ENCODE peak calls at places on chromosomes 4 and X, in nine cellular contexts. S is A549, B is suprapubic skin, Y is sigmoid colon, I is ovary, G is transverse colon, H is tibial nerve, J is stomach, K is H1. L is an unnamed sample.

GRCh38 chr4:25058796-25059195 is 28.1 kb upstream of the LGI2 start:
- DNase-seq in J (no peak), H (no peak), B (no peak), S (no peak), I (no peak), G (no peak), Y (no peak), K (no peak), L (no peak)

GRCh38 chr4:126268106-126268505 is 953.4 kb downstream of the FAT4 start:
- DNase-seq in H (no peak), I (no peak), S (no peak), B (no peak), K (no peak), Y (no peak), G (no peak), J (no peak), L (no peak)

GRCh38 chr4:98851806-98852205 is 77.1 kb downstream of the EIF4E start:
- DNase-seq in Y (no peak), B (no peak), H (no peak), I (no peak), K (no peak), J (no peak), G (no peak), S (no peak), L (no peak)

GRCh38 chr4:16027114-16027513 is 56.7 kb downstream of the PROM1 start:
- DNase-seq in S (no peak), Y (no peak), I (no peak), K (no peak), B (no peak), J (no peak), H (no peak), G (no peak), L (no peak)

GRCh38 chr4:118337954-118338353 is 14.8 kb downstream of the PRSS12 start:
- DNase-seq in S (no peak), Y (no peak), B (no peak), I (no peak), J (no peak), H (no peak), K (no peak), G (no peak), L (no peak)

GRCh38 chrX:107716816-107717700 is 58.5 kb downstream of the TSC22D3 start:
- DNase-seq in Y (peak), G (peak), I (peak), S (peak), B (peak), J (peak), K (no peak), H (peak), L (peak)

GRCh38 chr4:132297346-132297745 is 851.7 kb upstream of the PCDH10 start:
- DNase-seq in S (no peak), K (no peak), J (no peak), Y (no peak), B (no peak), I (no peak), G (no peak), H (no peak), L (no peak)

GRCh38 chrX:133776072-133776471 is 209.3 kb downstream of the GPC3 start:
- DNase-seq in B (no peak), S (peak), Y (no peak), G (peak), K (peak), J (peak), I (no peak), H (no peak), L (peak)

GRCh38 chr4:73583661-73584060 is 36.6 kb downstream of the RASSF6 start:
- DNase-seq in K (no peak), Y (no peak), G (no peak), I (no peak), B (no peak), S (no peak), J (no peak), H (no peak), L (no peak)

GRCh38 chrX:10156199-10157031 is at the start of gene CLCN4:
- DNase-seq in B (no peak), S (peak), J (peak), K (no peak), H (no peak), Y (peak), G (peak), I (peak), L (peak)

GRCh38 chr4:78650106-78651021 is 98.8 kb downstream of the ANXA3 start:
- DNase-seq in H (no peak), G (no peak), Y (no peak), I (no peak), B (no peak), S (peak), J (no peak), K (no peak), L (no peak)

GRCh38 chr4:83112239-83112638 is 2.3 kb downstream of the PLAC8 start:
- DNase-seq in S (no peak), G (peak), Y (no peak), K (no peak), H (no peak), I (no peak), B (no peak), J (no peak), L (no peak)

GRCh38 chrX:71198066-71198465 is 25.0 kb upstream of the GJB1 start:
- DNase-seq in S (no peak), J (no peak), B (no peak), I (no peak), H (no peak), Y (no peak), G (no peak), K (no peak), L (no peak)

GRCh38 chrX:32185160-32185559 is 1026.2 kb downstream of the DMD start:
- DNase-seq in I (no peak), B (no peak), K (no peak), S (no peak), Y (no peak), G (no peak), H (no peak), J (no peak), L (no peak)

GRCh38 chr4:169418846-169419245 is 148.1 kb upstream of the SH3RF1 start:
- DNase-seq in B (no peak), S (no peak), G (no peak), I (no peak), J (no peak), K (no peak), Y (no peak), H (no peak), L (no peak)

GRCh38 chr4:124641715-124642380 is 70.7 kb downstream of the ANKRD50 start:
- DNase-seq in Y (no peak), S (peak), I (no peak), K (no peak), H (no peak), J (no peak), B (no peak), G (no peak), L (no peak)

GRCh38 chr4:26061248-26061986 is 147.4 kb downstream of the SMIM20 start:
- DNase-seq in I (no peak), B (no peak), S (peak), J (no peak), H (no peak), K (peak), Y (no peak), G (no peak), L (no peak)

GRCh38 chrX:74133156-74133796 is 170.7 kb upstream of the ZCCHC13 start:
- DNase-seq in I (no peak), J (no peak), K (no peak), H (no peak), G (no peak), S (peak), Y (no peak), B (no peak), L (no peak)

GRCh38 chrX:130170752-130171445 is 863 bp upstream of the RAB33A start:
- DNase-seq in S (peak), H (no peak), K (no peak), I (peak), G (peak), J (peak), B (no peak), Y (no peak), L (peak)

GRCh38 chr4:109631709-109632108 is 71.5 kb downstream of the CASP6 start:
- DNase-seq in H (no peak), G (no peak), S (peak), J (no peak), Y (no peak), K (no peak), B (no peak), I (peak), L (no peak)

GRCh38 chrX:72306085-72306801 is 529 bp upstream of the CITED1 start:
- DNase-seq in H (no peak), S (peak), B (no peak), K (no peak), Y (no peak), I (no peak), G (no peak), J (no peak), L (peak)

GRCh38 chrX:40207626-40208025 is 109.9 kb upstream of the BCOR start:
- DNase-seq in G (no peak), H (no peak), B (no peak), S (no peak), K (no peak), J (no peak), I (no peak), Y (no peak), L (no peak)

GRCh38 chr4:6474053-6474568 is 1.7 kb upstream of the PPP2R2C start:
- DNase-seq in I (no peak), G (no peak), K (no peak), J (no peak), S (peak), H (no peak), Y (peak), B (peak), L (no peak)

GRCh38 chrX:103687073-103687695 is 685 bp upstream of the MORF4L2 start:
- DNase-seq in G (peak), J (peak), B (peak), S (peak), K (no peak), Y (peak), I (peak), H (peak), L (peak)

GRCh38 chr4:33111106-33111505 is 2390.9 kb downstream of the PCDH7 start:
- DNase-seq in S (no peak), B (no peak), Y (no peak), I (no peak), J (no peak), G (no peak), K (no peak), H (no peak), L (no peak)

GRCh38 chrX:20067709-20068315 is 48.9 kb downstream of the MAP7D2 start:
- DNase-seq in K (no peak), B (peak), G (peak), I (peak), Y (peak), S (peak), H (peak), J (peak), L (no peak)

GRCh38 chr4:6418193-6418755 is 54.1 kb downstream of the PPP2R2C start:
- DNase-seq in J (no peak), H (no peak), I (no peak), S (no peak), B (no peak), K (no peak), Y (no peak), G (no peak), L (no peak)

GRCh38 chr4:1496116-1496642 is 89.9 kb upstream of the NKX1-1 start:
- DNase-seq in G (no peak), S (no peak), K (no peak), Y (no peak), J (no peak), H (no peak), B (peak), I (peak), L (peak)

GRCh38 chrX:4963432-4963831 is 1250.0 kb upstream of the PRKX start:
- DNase-seq in S (no peak), Y (no peak), K (no peak), I (no peak), G (no peak), J (no peak), H (no peak), B (no peak), L (no peak)

GRCh38 chr4:138311771-138312535 is 69.8 kb upstream of the SLC7A11 start:
- DNase-seq in S (no peak), H (no peak), Y (no peak), B (no peak), G (no peak), I (no peak), K (no peak), J (no peak), L (no peak)

GRCh38 chr4:88573995-88574394 is 18.3 kb upstream of the HERC3 start:
- DNase-seq in K (no peak), I (no peak), H (no peak), J (no peak), B (no peak), S (peak), Y (no peak), G (no peak), L (no peak)

GRCh38 chr4:145618210-145618911 is 824 bp upstream of the MMAA start:
- DNase-seq in J (no peak), G (peak), K (no peak), Y (no peak), B (no peak), S (peak), H (no peak), I (peak), L (no peak)

GRCh38 chrX:102651242-102651967 is at the start of gene GPRASP1:
- DNase-seq in H (peak), Y (peak), G (peak), S (no peak), B (peak), J (no peak), K (no peak), I (peak), L (peak)

GRCh38 chr4:108690738-108691137 is 40.3 kb downstream of the OSTC start:
- DNase-seq in S (no peak), K (no peak), H (no peak), Y (no peak), B (no peak), I (no peak), J (no peak), G (no peak), L (no peak)

GRCh38 chrX:154008521-154008920 is 11.2 kb downstream of the IRAK1 start:
- DNase-seq in B (no peak), H (no peak), K (no peak), J (no peak), I (no peak), G (no peak), Y (no peak), S (no peak), L (no peak)

GRCh38 chr4:55018521-55018920 is 106.9 kb downstream of the KDR start:
- DNase-seq in Y (no peak), G (no peak), K (no peak), I (no peak), B (no peak), H (no peak), S (no peak), J (no peak), L (no peak)
- TF ChIP-seq EP300 in Y (no peak), G (no peak), K (no peak), I (no peak), B (no peak), H (no peak), S (no peak), J (no peak), L (no peak)

GRCh38 chrX:101348452-101349222 is at the start of gene TIMM8A:
- DNase-seq in I (peak), Y (peak), J (peak), G (peak), B (peak), S (peak), K (peak), H (peak), L (peak)
- TF ChIP-seq POLR2A in I (no peak), Y (no peak), J (no peak), G (peak), B (no peak), S (peak), K (peak), H (peak), L (no peak)

GRCh38 chr4:184962125-184962638 is 56.1 kb upstream of the HELT start:
- DNase-seq in G (no peak), S (no peak), Y (no peak), H (no peak), J (no peak), K (no peak), I (no peak), B (no peak), L (no peak)

GRCh38 chr4:184961693-184962092 is 56.6 kb upstream of the HELT start:
- DNase-seq in S (no peak), J (peak), Y (no peak), I (no peak), H (no peak), K (no peak), B (no peak), G (peak), L (no peak)

GRCh38 chr4:184959786-184960185 is 58.5 kb upstream of the HELT start:
- DNase-seq in Y (no peak), J (no peak), H (no peak), I (no peak), B (no peak), G (no peak), K (no peak), S (no peak), L (no peak)

GRCh38 chr4:184959309-184959708 is 59.0 kb upstream of the HELT start:
- DNase-seq in S (no peak), I (no peak), B (no peak), K (no peak), G (no peak), J (no peak), H (no peak), Y (no peak), L (no peak)

GRCh38 chr4:184960505-184960971 is 57.8 kb upstream of the HELT start:
- DNase-seq in I (no peak), Y (no peak), B (no peak), S (no peak), K (no peak), G (no peak), H (no peak), J (no peak), L (no peak)
- TF ChIP-seq EP300 in I (no peak), Y (no peak), B (no peak), S (no peak), K (no peak), G (no peak), H (no peak), J (no peak), L (no peak)

GRCh38 chr4:51842554-51843308 is at the start of gene DCUN1D4:
- DNase-seq in B (peak), H (peak), K (peak), J (peak), S (peak), I (peak), Y (peak), G (peak), L (peak)
- TF ChIP-seq POLR2A in B (no peak), H (peak), K (no peak), J (peak), S (peak), I (peak), Y (peak), G (peak), L (no peak)

L was measured in upper lobe of left lung.